ENCODE peak calls at places on chromosomes 16 and 17, in seven cellular contexts. U is transverse colon, D is prostate gland, C is breast epithelium, H is NB4, Z is esophagus muscularis mucosa, X is stomach. P is an unnamed sample.

GRCh38 chr16:50065241-50065623 is 538 bp upstream of the HEATR3 start:
- DNase-seq in U (no peak), D (no peak), C (no peak), H (no peak), Z (no peak), X (no peak), P (no peak)

GRCh38 chr17:45319239-45319703 is 2.5 kb upstream of the MAP3K14 start:
- DNase-seq in U (no peak), D (peak), C (no peak), H (peak), Z (no peak), X (no peak), P (no peak)

GRCh38 chr17:54348234-54348633 is 525.5 kb downstream of the KIF2B start:
- DNase-seq in U (no peak), D (no peak), C (no peak), H (no peak), Z (no peak), X (no peak), P (no peak)

GRCh38 chr16:19167710-19168172 is 299 bp upstream of the SYT17 start:
- DNase-seq in U (peak), D (peak), C (peak), H (peak), Z (no peak), X (peak), P (peak)

GRCh38 chr16:17938546-17938945 is 398.0 kb downstream of the NPIPA8 start:
- DNase-seq in U (no peak), D (no peak), C (no peak), H (no peak), Z (no peak), X (no peak), P (no peak)

GRCh38 chr16:35506018-35506897 is 2046.8 kb downstream of the TP53TG3F start:
- DNase-seq in U (no peak), D (no peak), C (no peak), H (no peak), Z (no peak), X (no peak), P (no peak)

GRCh38 chr17:42760652-42761581 is at the start of gene RAMP2:
- DNase-seq in U (no peak), D (no peak), C (no peak), H (peak), Z (no peak), X (peak), P (peak)

GRCh38 chr17:43338886-43339516 is 59.8 kb upstream of the ARL4D start:
- DNase-seq in U (peak), D (peak), C (peak), H (peak), Z (no peak), X (peak), P (peak)

GRCh38 chr16:27258241-27258734 is 10.3 kb downstream of the NSMCE1 start:
- DNase-seq in U (no peak), D (no peak), C (peak), H (no peak), Z (peak), X (no peak), P (no peak)

GRCh38 chr17:70314506-70314905 is 145.2 kb downstream of the KCNJ2 start:
- DNase-seq in U (no peak), D (no peak), C (no peak), H (peak), Z (no peak), X (no peak), P (no peak)

DNA sequence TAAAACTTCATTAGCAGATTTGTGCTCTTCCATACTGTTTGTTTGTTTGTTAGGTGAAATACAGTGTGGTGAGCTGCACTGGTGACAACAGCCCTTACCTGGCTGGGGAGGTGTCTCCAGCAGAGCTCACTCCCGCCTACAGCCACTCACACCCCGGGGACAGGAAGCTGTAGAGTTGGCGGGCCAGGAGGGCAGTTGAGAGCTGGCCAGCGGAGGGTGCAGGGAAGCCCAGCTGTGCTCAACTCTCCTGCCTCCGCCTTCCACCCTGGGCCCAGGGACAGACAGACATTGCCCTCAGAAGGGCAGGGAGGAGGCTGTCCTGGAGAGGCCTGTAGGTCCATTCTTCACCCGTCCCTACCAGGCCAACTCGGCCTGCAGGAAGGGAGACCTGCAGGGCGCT is 48.6 kb upstream of the PVALEF start:
- DNase-seq in U (no peak), D (no peak), C (no peak), H (no peak), Z (no peak), X (peak), P (no peak)
- TF ChIP-seq POLR2A in U (no peak), D (no peak), C (no peak), H (no peak), Z (no peak), X (no peak), P (no peak)

DNA sequence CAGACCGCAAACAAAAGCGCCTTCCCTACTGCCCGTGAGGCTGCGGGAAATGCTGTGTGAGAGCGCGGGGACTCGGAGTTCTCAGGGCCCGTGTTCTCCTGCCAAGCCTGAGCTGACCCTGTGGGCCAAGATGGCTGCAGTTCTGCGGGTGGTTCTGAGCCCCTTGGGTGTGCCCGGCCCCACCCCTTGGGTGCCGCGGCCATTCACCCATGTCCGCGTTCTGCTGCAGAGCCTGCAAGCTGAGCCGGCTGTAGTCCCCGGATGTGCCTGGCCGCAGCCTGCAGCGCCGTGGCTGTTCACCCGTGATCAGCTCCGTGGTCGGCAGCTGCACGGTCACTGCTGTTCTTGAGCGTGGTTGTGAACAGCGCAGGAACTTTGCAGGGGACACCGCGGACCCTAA is 20.0 kb downstream of the ACSF3 start:
- DNase-seq in U (no peak), D (no peak), C (no peak), H (no peak), Z (no peak), X (no peak), P (no peak)
- TF ChIP-seq POLR2A in U (no peak), D (no peak), C (no peak), H (no peak), Z (no peak), X (no peak), P (no peak)

GRCh38 chr16:31711344-31711845 is 162.2 kb upstream of the ZNF267 start:
- DNase-seq in U (no peak), D (no peak), C (no peak), H (no peak), Z (no peak), X (no peak), P (no peak)
- TF ChIP-seq POLR2A in U (no peak), D (no peak), C (no peak), H (no peak), Z (no peak), X (no peak), P (no peak)

DNA sequence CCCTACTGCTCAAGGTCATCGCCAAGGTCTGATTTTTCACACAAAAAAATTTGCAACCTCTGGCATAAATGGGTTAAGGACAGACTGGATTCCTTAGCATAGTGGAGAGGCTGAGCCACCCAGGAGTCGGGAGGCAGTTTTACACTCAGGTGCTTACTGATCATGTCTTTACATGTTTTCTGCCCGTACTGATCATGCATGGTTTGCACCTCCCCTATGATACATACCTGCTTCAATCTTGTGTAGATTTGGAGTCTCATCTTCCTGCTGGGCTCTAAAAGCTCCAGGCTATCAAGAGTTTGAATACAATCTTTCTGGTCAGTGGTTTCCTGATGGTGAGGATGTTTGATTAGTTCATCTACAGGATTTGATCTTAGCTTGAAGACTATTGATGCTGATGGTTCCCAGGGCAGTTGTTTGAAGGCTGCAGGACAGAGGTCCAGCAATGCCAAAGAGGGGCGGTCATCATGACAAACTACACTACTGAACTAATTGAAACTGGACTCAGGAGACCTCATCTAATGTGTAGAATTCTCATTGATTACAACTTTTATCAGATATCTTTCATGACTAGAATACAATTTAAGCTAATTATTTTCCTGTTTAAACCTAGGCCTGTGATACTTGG is 6.9 kb downstream of the C1QBP start:
- DNase-seq in U (no peak), D (no peak), C (no peak), H (no peak), Z (no peak), X (no peak), P (no peak)
- TF ChIP-seq POLR2A in U (no peak), D (no peak), C (no peak), H (no peak), Z (no peak), X (no peak), P (no peak)

GRCh38 chr16:81480856-81481821 is 36.5 kb downstream of the CMIP start:
- DNase-seq in U (peak), D (no peak), C (no peak), H (peak), Z (no peak), X (peak), P (peak)
- TF ChIP-seq POLR2A in U (no peak), D (no peak), C (no peak), H (no peak), Z (no peak), X (no peak), P (no peak)

DNA sequence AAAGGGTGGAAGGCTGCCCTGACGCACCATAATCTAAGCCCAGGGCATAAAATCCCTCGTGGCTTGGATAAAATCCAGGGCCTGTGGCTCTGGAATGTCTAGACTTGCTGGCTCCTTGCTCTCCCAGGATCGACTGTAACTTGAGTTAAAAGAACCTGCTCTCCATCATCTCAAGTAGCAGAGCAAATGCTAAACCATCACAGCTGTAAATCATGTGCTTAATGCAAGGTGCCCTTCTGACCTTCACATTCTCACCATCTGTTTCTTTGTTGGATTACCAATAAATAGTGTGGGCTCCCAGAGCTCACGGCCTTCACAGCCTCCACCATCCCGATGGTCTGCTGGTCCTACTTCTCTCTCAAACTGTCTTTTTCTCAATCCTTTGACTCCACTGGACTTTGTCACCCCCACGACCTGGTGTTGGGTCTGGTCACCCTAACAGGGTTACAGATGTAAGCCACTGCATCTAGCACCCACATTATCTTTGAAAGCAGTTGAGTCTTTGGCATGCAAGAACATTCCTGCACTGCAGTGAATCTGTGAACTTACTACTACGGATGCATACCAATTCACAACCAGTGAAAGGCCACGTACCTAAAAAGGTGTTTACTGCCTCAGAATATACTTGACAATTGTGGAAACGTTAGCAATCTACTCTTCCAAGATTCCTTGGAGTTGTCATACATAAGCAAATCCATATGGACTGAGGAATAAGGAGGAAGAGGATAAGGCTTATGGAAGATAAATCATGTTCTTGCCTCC is 15.3 kb downstream of the RSL1D1 start:
- DNase-seq in U (no peak), D (no peak), C (no peak), H (no peak), Z (no peak), X (no peak), P (no peak)
- TF ChIP-seq POLR2A in U (no peak), D (no peak), C (no peak), H (peak), Z (no peak), X (no peak), P (no peak)

GRCh38 chr17:1649844-1650409 is at the start of gene RILP:
- DNase-seq in U (peak), D (peak), C (peak), H (peak), Z (peak), X (peak), P (peak)

GRCh38 chr17:1649116-1649843 is 386 bp downstream of the RILP start:
- DNase-seq in U (peak), D (peak), C (peak), H (peak), Z (peak), X (peak), P (peak)

GRCh38 chr17:1647802-1648581 is 1.7 kb downstream of the RILP start:
- DNase-seq in U (peak), D (peak), C (no peak), H (no peak), Z (no peak), X (peak), P (peak)

GRCh38 chr17:1650731-1651558 is 1.3 kb upstream of the RILP start:
- DNase-seq in U (peak), D (no peak), C (no peak), H (no peak), Z (no peak), X (no peak), P (no peak)

DNA sequence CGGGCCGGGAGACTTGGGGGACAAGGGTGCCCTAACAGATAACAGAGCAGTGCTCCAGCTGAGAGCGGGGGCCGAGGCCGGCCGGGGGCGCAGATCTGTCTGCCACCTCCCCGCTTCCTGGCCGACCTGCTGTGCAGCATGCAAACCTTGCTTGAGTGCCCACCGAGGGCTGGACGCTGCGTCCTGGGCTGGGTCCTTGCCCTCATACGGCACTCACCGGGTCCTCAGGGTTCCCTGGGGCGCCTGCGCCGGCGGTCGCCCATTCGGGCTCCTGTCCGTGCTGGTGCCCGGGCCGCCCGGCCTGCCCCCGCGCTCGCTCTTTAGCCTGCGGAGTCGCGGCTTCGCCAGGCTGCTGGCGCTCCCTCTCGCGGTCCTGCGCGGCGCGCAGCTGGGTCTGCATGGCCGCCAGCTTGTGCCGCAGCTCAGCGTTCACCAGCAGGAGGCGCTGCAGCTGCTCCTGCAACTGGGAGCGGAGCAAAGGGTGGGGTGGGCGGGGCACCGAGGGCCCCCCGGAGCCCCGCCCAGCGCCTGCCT is 1.0 kb downstream of the RILP start:
- DNase-seq in U (peak), D (peak), C (peak), H (peak), Z (peak), X (peak), P (peak)
- TF ChIP-seq POLR2A in U (no peak), D (no peak), C (no peak), H (no peak), Z (peak), X (no peak), P (no peak)

GRCh38 chr16:24129412-24129918 is 126.7 kb upstream of the CACNG3 start:
- DNase-seq in U (no peak), D (no peak), C (no peak), H (no peak), Z (no peak), X (no peak), P (no peak)
- TF ChIP-seq POLR2A in U (no peak), D (no peak), C (no peak), H (no peak), Z (no peak), X (no peak), P (no peak)

P was measured in thyroid gland.